ENCODE peak calls at places on chromosomes 1 and 21, in five cellular contexts. Z, N, B, O and A are unnamed samples.
A peak's percentile ranks its signal among the peaks of the same experiment; 100 is the strongest.

GRCh38 chr21:32887026-32887425 is 115.5 kb upstream of the PAXBP1 start:
- DNase-seq in Z (no peak), N (no peak), B (no peak), O (no peak), A (no peak)

GRCh38 chr1:154325583-154326545 is 539 bp downstream of the ATP8B2 start:
- DNase-seq in Z (no peak), N (peak; percentile 93), B (no peak), O (peak; percentile 61), A (peak; percentile 82)

GRCh38 chr1:168945870-168946269 is 160.6 kb upstream of the ATP1B1 start:
- DNase-seq in Z (no peak), N (peak; percentile 63), B (no peak), O (no peak), A (peak; percentile 58)

GRCh38 chr21:45234127-45234526 is 53.6 kb downstream of the POFUT2 start:
- DNase-seq in Z (no peak), N (peak; percentile 35), B (no peak), O (no peak), A (no peak)

GRCh38 chr1:44808938-44809917 is 905 bp downstream of the BTBD19 start:
- DNase-seq in Z (peak; percentile 77), N (peak; percentile 85), B (peak; percentile 63), O (no peak), A (no peak)

GRCh38 chr1:64892576-64893573 is 73.5 kb downstream of the JAK1 start:
- DNase-seq in Z (no peak), N (no peak), B (no peak), O (no peak), A (no peak)

GRCh38 chr1:204684551-204685235 is 845 bp downstream of the LRRN2 start:
- DNase-seq in Z (no peak), N (peak; percentile 60), B (no peak), O (no peak), A (peak; percentile 60)

GRCh38 chr1:235657269-235657668 is 7.7 kb upstream of the GNG4 start:
- DNase-seq in Z (no peak), N (no peak), B (no peak), O (no peak), A (no peak)

GRCh38 chr1:101769520-101769919 is 227.2 kb downstream of the OLFM3 start:
- DNase-seq in Z (no peak), N (no peak), B (no peak), O (no peak), A (peak; percentile 57)

GRCh38 chr1:201945863-201946223 is 505 bp downstream of the LMOD1 start:
- DNase-seq in Z (no peak), N (no peak), B (no peak), O (no peak), A (no peak)

GRCh38 chr1:233278621-233279020 is 16.9 kb downstream of the PCNX2 start:
- DNase-seq in Z (no peak), N (no peak), B (no peak), O (no peak), A (no peak)

GRCh38 chr1:19067187-19067911 is 110.9 kb upstream of the IFFO2 start:
- DNase-seq in Z (no peak), N (no peak), B (peak; percentile 52), O (no peak), A (peak; percentile 43)

GRCh38 chr1:27621067-27621920 is 13.7 kb downstream of the FGR start:
- DNase-seq in Z (no peak), N (no peak), B (no peak), O (no peak), A (no peak)

GRCh38 chr1:54380285-54380882 is 25.8 kb downstream of the SSBP3 start:
- DNase-seq in Z (no peak), N (no peak), B (no peak), O (no peak), A (peak; percentile 80)

GRCh38 chr1:178057863-178058576 is 35.9 kb upstream of the RASAL2 start:
- DNase-seq in Z (no peak), N (no peak), B (no peak), O (no peak), A (no peak)

GRCh38 chr1:205588691-205589445 is 42.9 kb downstream of the ELK4 start:
- DNase-seq in Z (no peak), N (peak; percentile 56), B (no peak), O (no peak), A (peak; percentile 62)

GRCh38 chr1:2046953-2047748 is 3.1 kb upstream of the PRKCZ start:
- DNase-seq in Z (no peak), N (no peak), B (no peak), O (no peak), A (no peak)

GRCh38 chr1:226738995-226739695 is at the start of gene ITPKB:
- DNase-seq in Z (peak; percentile 45), N (peak; percentile 69), B (peak; percentile 17), O (no peak), A (peak; percentile 30)